ENCODE peak calls at places on chromosomes 5 and 9, in five cellular contexts. P is HepG2, J is GM12878, F is GM12891, Q is H1. Y is an unnamed sample.
A peak's percentile ranks its signal among the peaks of the same experiment; 100 is the strongest.

GRCh38 chr9:90393355-90394152 is 249.1 kb downstream of the DIRAS2 start:
- DNase-seq in Q (no peak), P (peak; percentile 0), J (no peak), F (no peak), Y (no peak)

GRCh38 chr5:143889986-143890385 is 78.0 kb downstream of the HMHB1 start:
- DNase-seq in J (no peak), F (no peak), P (no peak), Q (no peak), Y (no peak)

GRCh38 chr5:36744678-36745659 is 131.6 kb upstream of the NIPBL start:
- DNase-seq in P (peak; percentile 54), J (no peak), F (peak; percentile 56), Q (peak; percentile 93), Y (peak; percentile 53)

GRCh38 chr9:77092536-77092935 is 73.1 kb downstream of the FOXB2 start:
- DNase-seq in Q (no peak), P (no peak), F (no peak), J (no peak), Y (no peak)

GRCh38 chr9:128005938-128006337 is 25.1 kb upstream of the EEIG1 start:
- DNase-seq in Q (no peak), J (no peak), P (peak; percentile 56), F (no peak), Y (no peak)

GRCh38 chr5:178625679-178626483 is 969 bp downstream of the CLK4 start:
- DNase-seq in Q (no peak), P (no peak), J (no peak), F (no peak), Y (no peak)

GRCh38 chr5:68159251-68159951 is 56.2 kb upstream of the PIK3R1 start:
- DNase-seq in P (no peak), F (no peak), J (no peak), Q (no peak), Y (no peak)

GRCh38 chr5:83937837-83938236 is 217.2 kb upstream of the HAPLN1 start:
- DNase-seq in F (no peak), Q (no peak), J (no peak), P (no peak), Y (no peak)

GRCh38 chr5:149474198-149474597 is 77.0 kb downstream of the CSNK1A1 start:
- DNase-seq in J (no peak), P (no peak), F (no peak), Q (no peak), Y (no peak)

GRCh38 chr9:79764377-79764776 is 192.6 kb downstream of the TLE4 start:
- DNase-seq in Q (no peak), P (no peak), J (no peak), F (no peak), Y (no peak)

GRCh38 chr5:128263357-128263756 is 179.8 kb downstream of the SLC12A2 start:
- DNase-seq in Q (no peak), P (no peak), F (no peak), J (no peak), Y (no peak)

GRCh38 chr5:164370841-164371240 is 865.4 kb downstream of the MAT2B start:
- DNase-seq in F (no peak), J (no peak), P (no peak), Q (no peak), Y (no peak)

GRCh38 chr5:66856041-66856805 is 260.0 kb downstream of the MAST4 start:
- DNase-seq in Q (no peak), P (no peak), F (no peak), J (no peak), Y (no peak)

GRCh38 chr9:128743421-128743820 is 19.5 kb upstream of the ZDHHC12 start:
- DNase-seq in F (no peak), P (no peak), J (no peak), Q (no peak), Y (no peak)

GRCh38 chr5:57128325-57128724 is 45.5 kb upstream of the GPBP1 start:
- DNase-seq in J (no peak), P (peak; percentile 54), Q (no peak), F (no peak), Y (no peak)

GRCh38 chr5:14399054-14399657 is 182.4 kb upstream of the OTULINL start:
- DNase-seq in Q (no peak), J (no peak), F (peak; percentile 32), P (peak; percentile 28), Y (no peak)

GRCh38 chr9:132531187-132531586 is 51.2 kb upstream of the BARHL1 start:
- DNase-seq in P (no peak), F (no peak), Q (no peak), J (no peak), Y (no peak)

DNA sequence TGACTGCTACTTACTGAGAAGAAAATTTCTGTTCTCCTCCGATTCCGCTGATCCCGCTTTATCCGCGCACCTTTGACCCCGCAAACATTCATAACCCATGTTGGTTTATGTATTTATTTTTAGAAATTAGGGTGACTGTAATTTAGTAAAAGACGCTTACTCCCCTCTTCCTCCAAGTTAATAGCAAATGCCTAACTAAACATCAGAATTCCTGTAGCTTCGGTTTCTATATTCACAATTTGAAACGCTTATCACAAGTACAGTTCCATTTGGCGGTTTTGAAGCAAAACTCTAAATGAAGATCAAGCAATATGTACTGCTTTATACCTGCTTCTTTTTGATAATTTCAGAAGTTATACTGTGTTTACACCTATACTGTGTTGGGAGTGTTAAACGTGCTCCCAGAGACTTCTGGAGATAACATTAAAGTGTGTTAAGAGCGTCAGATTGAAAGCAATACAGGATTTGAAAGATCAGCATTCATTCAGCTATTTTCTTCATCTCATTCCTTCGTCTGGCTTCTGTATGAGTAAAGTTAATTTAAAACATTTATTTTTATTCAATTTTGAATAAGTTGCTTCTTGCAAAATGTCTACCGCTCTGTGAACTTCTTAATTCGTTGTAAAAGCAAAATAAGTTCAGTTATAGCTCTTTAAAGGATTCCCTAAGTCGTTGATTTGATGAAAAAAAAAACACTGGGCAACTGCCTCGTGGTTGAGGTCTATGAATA is 2.4 kb downstream of the PRDM6 start:
- DNase-seq in J (no peak), Q (no peak), P (no peak), F (no peak), Y (no peak)
- TF ChIP-seq TAF1 in J (no peak), Q (no peak), P (no peak), F (no peak), Y (no peak)

DNA sequence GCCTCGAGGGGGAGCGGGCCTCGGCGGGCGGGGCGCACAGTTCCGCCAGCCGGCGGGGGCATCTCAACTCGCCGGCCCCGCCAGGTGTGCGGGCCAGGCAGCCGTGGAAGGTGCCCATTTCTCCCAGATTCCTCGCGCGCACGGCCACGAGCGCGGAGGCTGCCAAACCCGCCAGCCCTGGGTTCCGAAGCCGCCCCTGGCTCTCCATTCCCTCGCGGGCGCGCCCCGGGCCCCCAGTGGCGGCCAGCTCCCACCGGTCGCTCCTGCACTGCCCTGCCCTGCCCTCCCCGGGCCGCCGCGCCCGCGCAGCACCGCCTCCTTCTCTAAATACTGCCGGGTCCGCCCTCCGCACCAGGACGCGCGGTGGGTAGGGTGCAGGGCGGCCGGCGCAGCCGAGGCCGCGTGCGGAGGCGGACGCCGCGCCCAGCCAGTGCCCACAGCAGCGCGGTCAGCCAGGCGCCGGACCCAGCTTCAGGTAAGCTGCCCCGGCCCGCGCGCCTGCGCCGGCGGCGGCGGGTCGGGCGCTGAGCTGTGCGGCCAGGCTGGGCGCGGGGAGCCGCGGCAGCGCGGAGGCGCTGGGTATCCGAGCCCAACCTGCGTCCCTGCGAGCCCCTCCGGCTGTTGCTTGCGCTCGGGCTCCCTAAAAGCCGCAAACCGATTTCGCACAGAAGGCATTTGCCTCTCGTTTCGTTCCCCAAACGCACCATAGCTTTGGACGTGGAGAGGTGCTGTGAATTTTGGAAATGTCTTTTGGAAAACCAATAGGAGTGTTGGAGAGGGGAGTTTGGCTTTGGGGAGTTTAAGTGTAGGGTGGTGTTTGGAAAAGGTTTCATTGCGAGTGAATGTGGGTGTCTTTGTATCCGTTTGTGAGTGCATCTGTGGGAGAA is at the start of gene TMEM171:
- DNase-seq in Q (peak; percentile 76), P (no peak), F (no peak), J (no peak), Y (no peak)
- TF ChIP-seq POLR2A in Q (no peak), P (no peak), F (no peak), J (no peak), Y (no peak)

GRCh38 chr5:81068063-81068462 is 107.9 kb downstream of the RASGRF2 start:
- DNase-seq in Q (no peak), P (no peak), F (no peak), J (no peak), Y (no peak)

GRCh38 chr5:81067406-81067805 is 107.2 kb downstream of the RASGRF2 start:
- DNase-seq in P (no peak), Q (no peak), J (no peak), F (no peak), Y (no peak)

GRCh38 chr5:81070561-81070960 is 110.4 kb downstream of the RASGRF2 start:
- DNase-seq in P (no peak), F (no peak), J (no peak), Q (no peak), Y (no peak)

GRCh38 chr5:81069965-81070364 is 109.8 kb downstream of the RASGRF2 start:
- DNase-seq in F (no peak), Q (no peak), P (no peak), J (no peak), Y (no peak)

GRCh38 chr5:81068635-81069034 is 108.5 kb downstream of the RASGRF2 start:
- DNase-seq in Q (no peak), F (no peak), J (no peak), P (no peak), Y (no peak)
- TF ChIP-seq TAF1 in Q (no peak), F (no peak), J (no peak), P (no peak), Y (no peak)

GRCh38 chr5:65127181-65127901 is 354.4 kb downstream of the ADAMTS6 start:
- DNase-seq in Q (peak; percentile 11), P (no peak), F (no peak), J (no peak), Y (no peak)
- TF ChIP-seq POLR2A in Q (no peak), P (no peak), F (no peak), J (no peak), Y (no peak)

GRCh38 chr9:18504707-18505106 is 30.8 kb downstream of the ADAMTSL1 start:
- DNase-seq in F (no peak), J (no peak), Q (peak; percentile 69), P (no peak), Y (no peak)

GRCh38 chr9:18507151-18507550 is 33.2 kb downstream of the ADAMTSL1 start:
- DNase-seq in P (no peak), F (no peak), J (no peak), Q (no peak), Y (no peak)

GRCh38 chr9:18499987-18500386 is 26.0 kb downstream of the ADAMTSL1 start:
- DNase-seq in J (no peak), F (no peak), Q (no peak), P (no peak), Y (no peak)

GRCh38 chr9:18498947-18499585 is 25.1 kb downstream of the ADAMTSL1 start:
- DNase-seq in J (no peak), F (no peak), P (no peak), Q (no peak), Y (no peak)

GRCh38 chr9:18502546-18502945 is 28.6 kb downstream of the ADAMTSL1 start:
- DNase-seq in Q (no peak), P (no peak), F (no peak), J (no peak), Y (no peak)
- TF ChIP-seq TAF1 in Q (no peak), P (no peak), F (no peak), J (no peak), Y (no peak)

GRCh38 chr5:1130218-1130946 is 18.5 kb upstream of the SLC12A7 start:
- DNase-seq in Q (no peak), F (no peak), J (no peak), P (no peak), Y (no peak)
- TF ChIP-seq POLR2A in Q (no peak), F (no peak), J (no peak), P (no peak), Y (no peak)

GRCh38 chr9:137198748-137199276 is 1.7 kb downstream of the TPRN start:
- DNase-seq in J (no peak), Q (no peak), P (no peak), F (no peak), Y (no peak)
- TF ChIP-seq TAF1 in J (no peak), Q (no peak), P (no peak), F (no peak), Y (no peak)

GRCh38 chr9:135877776-135878527 is 29.4 kb downstream of the CAMSAP1 start:
- DNase-seq in Q (no peak), F (no peak), J (no peak), P (no peak), Y (no peak)
- TF ChIP-seq POLR2A in Q (no peak), F (no peak), J (no peak), P (no peak), Y (no peak)

Y was measured in GM12892.